ENCODE peak calls at places on chromosomes 3 and 15, in ten cellular contexts. One of them, this sample, is unnamed.

GRCh38 chr15:25960273-25960672 is 97.1 kb upstream of the ATP10A start:
- DNase-seq in transverse colon: no peak
- DNase-seq in mesenchymal stem cell: no peak
- DNase-seq in AG10803: no peak
- DNase-seq in hepatocyte: no peak
- DNase-seq in left ventricle myocardium inferior: no peak
- DNase-seq in fibroblast of the aortic adventitia: no peak
- DNase-seq in right lobe of liver: no peak
- DNase-seq in sigmoid colon: no peak
- DNase-seq in fibroblast of pulmonary artery: no peak
- DNase-seq in this sample: no peak

GRCh38 chr3:99128740-99129505 is 227.4 kb upstream of the DCBLD2 start:
- DNase-seq in fibroblast of pulmonary artery: peak; percentile 95
- DNase-seq in fibroblast of the aortic adventitia: peak; percentile 91
- DNase-seq in AG10803: peak; percentile 98
- DNase-seq in mesenchymal stem cell: peak; percentile 96
- DNase-seq in hepatocyte: no peak
- DNase-seq in right lobe of liver: no peak
- DNase-seq in transverse colon: no peak
- DNase-seq in left ventricle myocardium inferior: no peak
- DNase-seq in sigmoid colon: no peak
- DNase-seq in this sample: peak; percentile 88

GRCh38 chr15:92636950-92637481 is 18.6 kb downstream of the FAM174B start:
- DNase-seq in mesenchymal stem cell: no peak
- DNase-seq in sigmoid colon: no peak
- DNase-seq in fibroblast of the aortic adventitia: no peak
- DNase-seq in fibroblast of pulmonary artery: no peak
- DNase-seq in AG10803: no peak
- DNase-seq in hepatocyte: no peak
- DNase-seq in right lobe of liver: peak; percentile 42
- DNase-seq in transverse colon: peak; percentile 25
- DNase-seq in left ventricle myocardium inferior: no peak
- DNase-seq in this sample: no peak

GRCh38 chr3:42655331-42655888 is 1.9 kb downstream of the ZBTB47 start:
- DNase-seq in left ventricle myocardium inferior: no peak
- DNase-seq in sigmoid colon: peak; percentile 83
- DNase-seq in fibroblast of the aortic adventitia: no peak
- DNase-seq in mesenchymal stem cell: peak; percentile 15
- DNase-seq in hepatocyte: no peak
- DNase-seq in AG10803: no peak
- DNase-seq in fibroblast of pulmonary artery: no peak
- DNase-seq in right lobe of liver: no peak
- DNase-seq in transverse colon: no peak
- DNase-seq in this sample: no peak

GRCh38 chr3:10335190-10335738 is 14.4 kb upstream of the SEC13 start:
- DNase-seq in hepatocyte: no peak
- DNase-seq in left ventricle myocardium inferior: no peak
- DNase-seq in AG10803: no peak
- DNase-seq in transverse colon: no peak
- DNase-seq in fibroblast of pulmonary artery: no peak
- DNase-seq in fibroblast of the aortic adventitia: no peak
- DNase-seq in sigmoid colon: no peak
- DNase-seq in mesenchymal stem cell: no peak
- DNase-seq in right lobe of liver: no peak
- DNase-seq in this sample: no peak

GRCh38 chr15:68300115-68300940 is 22.8 kb downstream of the FEM1B start:
- DNase-seq in AG10803: no peak
- DNase-seq in mesenchymal stem cell: no peak
- DNase-seq in fibroblast of pulmonary artery: no peak
- DNase-seq in right lobe of liver: peak; percentile 85
- DNase-seq in hepatocyte: peak; percentile 46
- DNase-seq in transverse colon: peak; percentile 56
- DNase-seq in left ventricle myocardium inferior: no peak
- DNase-seq in fibroblast of the aortic adventitia: no peak
- DNase-seq in sigmoid colon: no peak
- DNase-seq in this sample: no peak

GRCh38 chr3:46113608-46114007 is 86.3 kb upstream of the XCR1 start:
- DNase-seq in right lobe of liver: no peak
- DNase-seq in hepatocyte: no peak
- DNase-seq in AG10803: no peak
- DNase-seq in fibroblast of the aortic adventitia: no peak
- DNase-seq in fibroblast of pulmonary artery: no peak
- DNase-seq in sigmoid colon: no peak
- DNase-seq in left ventricle myocardium inferior: no peak
- DNase-seq in transverse colon: no peak
- DNase-seq in mesenchymal stem cell: no peak
- DNase-seq in this sample: no peak

GRCh38 chr3:134918448-134918847 is 123.4 kb downstream of the EPHB1 start:
- DNase-seq in fibroblast of the aortic adventitia: no peak
- DNase-seq in fibroblast of pulmonary artery: no peak
- DNase-seq in hepatocyte: no peak
- DNase-seq in transverse colon: no peak
- DNase-seq in mesenchymal stem cell: no peak
- DNase-seq in sigmoid colon: no peak
- DNase-seq in AG10803: no peak
- DNase-seq in right lobe of liver: no peak
- DNase-seq in left ventricle myocardium inferior: no peak
- DNase-seq in this sample: no peak

GRCh38 chr3:25041871-25042584 is 386.0 kb upstream of the RARB start:
- DNase-seq in sigmoid colon: no peak
- DNase-seq in hepatocyte: no peak
- DNase-seq in fibroblast of pulmonary artery: no peak
- DNase-seq in AG10803: no peak
- DNase-seq in right lobe of liver: no peak
- DNase-seq in transverse colon: no peak
- DNase-seq in left ventricle myocardium inferior: no peak
- DNase-seq in mesenchymal stem cell: no peak
- DNase-seq in fibroblast of the aortic adventitia: no peak
- DNase-seq in this sample: no peak

GRCh38 chr15:62495670-62496328 is 330.7 kb upstream of the C2CD4B start:
- DNase-seq in AG10803: peak; percentile 96
- DNase-seq in fibroblast of the aortic adventitia: peak; percentile 97
- DNase-seq in fibroblast of pulmonary artery: peak; percentile 80
- DNase-seq in sigmoid colon: peak; percentile 87
- DNase-seq in transverse colon: peak; percentile 28
- DNase-seq in mesenchymal stem cell: peak; percentile 97
- DNase-seq in left ventricle myocardium inferior: peak; percentile 36
- DNase-seq in hepatocyte: peak; percentile 68
- DNase-seq in right lobe of liver: no peak
- DNase-seq in this sample: peak; percentile 90

GRCh38 chr15:88076246-88076645 is 180.3 kb downstream of the NTRK3 start:
- DNase-seq in fibroblast of the aortic adventitia: peak; percentile 13
- DNase-seq in right lobe of liver: no peak
- DNase-seq in mesenchymal stem cell: no peak
- DNase-seq in left ventricle myocardium inferior: no peak
- DNase-seq in AG10803: no peak
- DNase-seq in transverse colon: no peak
- DNase-seq in sigmoid colon: no peak
- DNase-seq in hepatocyte: no peak
- DNase-seq in fibroblast of pulmonary artery: no peak
- DNase-seq in this sample: no peak

GRCh38 chr3:134258761-134259347 is 8.2 kb upstream of the RYK start:
- DNase-seq in fibroblast of the aortic adventitia: no peak
- DNase-seq in transverse colon: no peak
- DNase-seq in mesenchymal stem cell: no peak
- DNase-seq in AG10803: no peak
- DNase-seq in hepatocyte: no peak
- DNase-seq in fibroblast of pulmonary artery: no peak
- DNase-seq in right lobe of liver: no peak
- DNase-seq in sigmoid colon: no peak
- DNase-seq in left ventricle myocardium inferior: no peak
- DNase-seq in this sample: no peak

GRCh38 chr3:134253475-134254231 is 3.0 kb upstream of the RYK start:
- DNase-seq in left ventricle myocardium inferior: no peak
- DNase-seq in AG10803: no peak
- DNase-seq in fibroblast of the aortic adventitia: no peak
- DNase-seq in fibroblast of pulmonary artery: no peak
- DNase-seq in right lobe of liver: no peak
- DNase-seq in sigmoid colon: no peak
- DNase-seq in hepatocyte: no peak
- DNase-seq in transverse colon: no peak
- DNase-seq in mesenchymal stem cell: no peak
- DNase-seq in this sample: no peak

GRCh38 chr3:87855626-87856025 is 203.2 kb downstream of the CGGBP1 start:
- DNase-seq in fibroblast of the aortic adventitia: peak; percentile 76
- DNase-seq in AG10803: peak; percentile 25
- DNase-seq in fibroblast of pulmonary artery: peak; percentile 39
- DNase-seq in hepatocyte: no peak
- DNase-seq in right lobe of liver: no peak
- DNase-seq in transverse colon: no peak
- DNase-seq in mesenchymal stem cell: peak; percentile 19
- DNase-seq in sigmoid colon: no peak
- DNase-seq in left ventricle myocardium inferior: no peak
- DNase-seq in this sample: peak; percentile 16

GRCh38 chr3:110518031-110518430 is 553.6 kb upstream of the NECTIN3 start:
- DNase-seq in left ventricle myocardium inferior: no peak
- DNase-seq in fibroblast of pulmonary artery: no peak
- DNase-seq in right lobe of liver: no peak
- DNase-seq in mesenchymal stem cell: no peak
- DNase-seq in sigmoid colon: no peak
- DNase-seq in AG10803: no peak
- DNase-seq in transverse colon: no peak
- DNase-seq in hepatocyte: no peak
- DNase-seq in fibroblast of the aortic adventitia: no peak
- DNase-seq in this sample: no peak

GRCh38 chr3:23913182-23913581 is 3.6 kb downstream of the NKIRAS1 start:
- DNase-seq in left ventricle myocardium inferior: no peak
- DNase-seq in AG10803: no peak
- DNase-seq in transverse colon: no peak
- DNase-seq in hepatocyte: no peak
- DNase-seq in sigmoid colon: no peak
- DNase-seq in right lobe of liver: no peak
- DNase-seq in fibroblast of the aortic adventitia: peak; percentile 49
- DNase-seq in fibroblast of pulmonary artery: no peak
- DNase-seq in mesenchymal stem cell: no peak
- DNase-seq in this sample: no peak

DNA sequence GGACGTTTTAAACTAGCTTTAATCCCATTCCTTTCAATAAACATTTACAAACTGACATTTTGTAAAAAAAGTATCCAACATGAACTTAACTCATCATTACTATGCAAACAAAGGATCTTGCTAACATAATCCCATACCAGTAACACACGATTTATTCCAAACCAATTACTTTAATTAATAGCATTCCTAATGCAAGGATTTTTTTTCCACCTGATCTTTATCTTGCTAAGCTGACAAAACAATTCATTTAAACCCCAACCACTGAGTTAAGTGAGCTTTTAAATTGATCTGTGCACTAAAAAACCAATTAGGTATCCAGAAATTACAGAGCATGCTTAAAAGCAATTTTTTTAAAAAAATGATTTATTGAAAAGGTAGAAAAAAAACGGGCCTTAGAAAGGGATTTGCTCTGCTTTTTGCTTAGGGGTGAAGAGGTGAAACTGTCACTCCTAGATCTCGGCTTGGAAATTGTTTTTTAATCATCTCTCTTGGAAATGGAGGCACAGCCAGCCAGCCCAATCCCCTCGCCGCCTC is 1.2 kb downstream of the SH3BP5 start:
- DNase-seq in fibroblast of pulmonary artery: no peak
- DNase-seq in AG10803: no peak
- DNase-seq in sigmoid colon: no peak
- DNase-seq in left ventricle myocardium inferior: no peak
- DNase-seq in hepatocyte: no peak
- DNase-seq in transverse colon: no peak
- DNase-seq in fibroblast of the aortic adventitia: no peak
- DNase-seq in right lobe of liver: no peak
- DNase-seq in mesenchymal stem cell: no peak
- DNase-seq in this sample: no peak
- H3K4me3 ChIP-seq in fibroblast of pulmonary artery: peak overlapping the region; percentile 87
- H3K4me3 ChIP-seq in AG10803: peak overlapping the region; percentile 92
- H3K4me3 ChIP-seq in sigmoid colon: peak overlapping the region; percentile 78
- H3K4me3 ChIP-seq in left ventricle myocardium inferior: peak overlapping the region; percentile 89
- H3K4me3 ChIP-seq in hepatocyte: peak overlapping the region; percentile 98
- H3K4me3 ChIP-seq in transverse colon: peak overlapping the region; percentile 69
- H3K4me3 ChIP-seq in fibroblast of the aortic adventitia: peak overlapping the region; percentile 97
- H3K4me3 ChIP-seq in right lobe of liver: peak overlapping the region; percentile 54
- H3K4me3 ChIP-seq in mesenchymal stem cell: peak overlapping the region; percentile 92
- H3K4me3 ChIP-seq in this sample: peak overlapping the region; percentile 83

DNA sequence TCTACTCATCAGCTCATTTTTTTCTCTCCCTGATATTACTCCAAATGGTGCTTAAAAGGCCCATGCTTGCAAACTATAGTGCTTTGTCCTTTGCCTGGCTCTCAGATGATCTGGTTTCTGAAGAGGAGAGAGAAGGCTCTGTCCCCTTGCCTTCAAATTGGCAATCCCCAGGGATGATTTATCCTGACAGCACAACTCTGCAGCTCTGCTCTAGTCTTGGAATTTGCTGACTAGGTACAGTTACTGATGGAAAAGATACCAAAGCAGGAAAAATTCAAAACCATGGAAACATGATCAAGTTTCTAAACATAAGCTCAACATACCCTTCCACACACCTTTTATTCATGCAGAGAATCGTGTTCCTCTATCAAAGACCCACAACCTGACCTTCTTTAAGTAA is 106.7 kb upstream of the CADPS start:
- DNase-seq in fibroblast of the aortic adventitia: no peak
- DNase-seq in sigmoid colon: no peak
- DNase-seq in right lobe of liver: no peak
- DNase-seq in transverse colon: no peak
- DNase-seq in AG10803: no peak
- DNase-seq in fibroblast of pulmonary artery: no peak
- DNase-seq in mesenchymal stem cell: no peak
- DNase-seq in left ventricle myocardium inferior: no peak
- DNase-seq in hepatocyte: no peak
- DNase-seq in this sample: no peak
- H3K4me3 ChIP-seq in fibroblast of the aortic adventitia: no peak overlapping the region
- H3K4me3 ChIP-seq in sigmoid colon: no peak overlapping the region
- H3K4me3 ChIP-seq in right lobe of liver: no peak overlapping the region
- H3K4me3 ChIP-seq in transverse colon: no peak overlapping the region
- H3K4me3 ChIP-seq in AG10803: no peak overlapping the region
- H3K4me3 ChIP-seq in fibroblast of pulmonary artery: no peak overlapping the region
- H3K4me3 ChIP-seq in mesenchymal stem cell: no peak overlapping the region
- H3K4me3 ChIP-seq in left ventricle myocardium inferior: no peak overlapping the region
- H3K4me3 ChIP-seq in hepatocyte: no peak overlapping the region
- H3K4me3 ChIP-seq in this sample: no peak overlapping the region

DNA sequence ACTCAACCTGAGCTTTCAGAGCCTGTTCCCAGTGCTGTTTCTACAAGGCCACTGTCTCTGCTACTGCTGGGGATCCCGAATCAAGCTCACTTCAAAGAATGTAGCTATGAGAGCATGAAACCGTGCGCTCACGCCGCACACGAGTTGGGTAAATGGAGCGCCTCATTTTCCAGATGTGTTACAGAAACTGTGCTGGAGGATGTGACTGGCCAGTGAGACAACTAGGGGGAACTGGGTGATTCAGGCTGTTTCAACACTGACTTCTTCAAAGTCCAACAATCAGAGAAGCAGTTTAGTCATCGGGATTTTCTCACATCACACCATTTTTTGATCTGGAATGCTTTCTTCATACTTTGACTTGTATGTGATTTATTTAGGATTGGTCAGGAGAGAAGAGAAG is 3.5 kb downstream of the ZNF710 start:
- DNase-seq in sigmoid colon: peak; percentile 78
- DNase-seq in right lobe of liver: peak; percentile 44
- DNase-seq in fibroblast of pulmonary artery: peak; percentile 95
- DNase-seq in mesenchymal stem cell: peak; percentile 97
- DNase-seq in left ventricle myocardium inferior: no peak
- DNase-seq in transverse colon: peak; percentile 46
- DNase-seq in AG10803: peak; percentile 97
- DNase-seq in hepatocyte: peak; percentile 82
- DNase-seq in fibroblast of the aortic adventitia: peak; percentile 96
- DNase-seq in this sample: peak; percentile 94
- H3K4me3 ChIP-seq in sigmoid colon: no peak overlapping the region
- H3K4me3 ChIP-seq in right lobe of liver: no peak overlapping the region
- H3K4me3 ChIP-seq in fibroblast of pulmonary artery: no peak overlapping the region
- H3K4me3 ChIP-seq in mesenchymal stem cell: no peak overlapping the region
- H3K4me3 ChIP-seq in left ventricle myocardium inferior: no peak overlapping the region
- H3K4me3 ChIP-seq in transverse colon: no peak overlapping the region
- H3K4me3 ChIP-seq in AG10803: peak overlapping the region; percentile 23
- H3K4me3 ChIP-seq in hepatocyte: no peak overlapping the region
- H3K4me3 ChIP-seq in fibroblast of the aortic adventitia: peak overlapping the region; percentile 46
- H3K4me3 ChIP-seq in this sample: no peak overlapping the region

GRCh38 chr3:126473292-126474168 is 2.2 kb downstream of the ZXDC start:
- DNase-seq in mesenchymal stem cell: peak; percentile 3
- DNase-seq in fibroblast of the aortic adventitia: no peak
- DNase-seq in AG10803: no peak
- DNase-seq in fibroblast of pulmonary artery: no peak
- DNase-seq in hepatocyte: no peak
- DNase-seq in left ventricle myocardium inferior: no peak
- DNase-seq in transverse colon: no peak
- DNase-seq in sigmoid colon: no peak
- DNase-seq in right lobe of liver: peak; percentile 45
- DNase-seq in this sample: no peak
- H3K4me3 ChIP-seq in mesenchymal stem cell: no peak overlapping the region
- H3K4me3 ChIP-seq in fibroblast of the aortic adventitia: peak overlapping the region; percentile 51
- H3K4me3 ChIP-seq in AG10803: peak overlapping the region; percentile 42
- H3K4me3 ChIP-seq in fibroblast of pulmonary artery: peak overlapping the region; percentile 28
- H3K4me3 ChIP-seq in hepatocyte: peak overlapping the region; percentile 27
- H3K4me3 ChIP-seq in left ventricle myocardium inferior: peak overlapping the region; percentile 81
- H3K4me3 ChIP-seq in transverse colon: peak overlapping the region; percentile 69
- H3K4me3 ChIP-seq in sigmoid colon: peak overlapping the region; percentile 69
- H3K4me3 ChIP-seq in right lobe of liver: peak overlapping the region; percentile 63
- H3K4me3 ChIP-seq in this sample: peak overlapping the region; percentile 41